ENCODE peak calls at places on chromosome 13, in six cellular contexts. F is CD8-positive, alpha-beta T cell; G is endodermal cell; S is H9; Y is SJSA1; E is breast epithelium. M is an unnamed sample. For H3K4me1, the result is how much of the 10 kb centered on the place peaks cover.

GRCh38 chr13:32940601-32941000 is 75.6 kb upstream of the KL start:
- DNase-seq in F (no peak), G (no peak), S (no peak), Y (peak), E (no peak), M (no peak)

GRCh38 chr13:31044658-31045620 is 112.5 kb downstream of the TEX26 start:
- DNase-seq in F (no peak), G (peak), S (no peak), Y (no peak), E (no peak), M (peak)

GRCh38 chr13:25384747-25385270 is 13.0 kb downstream of the ATP8A2 start:
- DNase-seq in F (no peak), G (no peak), S (no peak), Y (no peak), E (no peak), M (no peak)

GRCh38 chr13:92768592-92768991 is 458.0 kb upstream of the GPC6 start:
- DNase-seq in F (no peak), G (no peak), S (no peak), Y (no peak), E (no peak), M (no peak)

GRCh38 chr13:102901056-102901455 is 55.2 kb downstream of the ERCC5 start:
- DNase-seq in F (no peak), G (no peak), S (no peak), Y (no peak), E (no peak), M (no peak)

GRCh38 chr13:41699759-41700158 is 242.4 kb downstream of the RGCC start:
- DNase-seq in F (no peak), G (no peak), S (no peak), Y (no peak), E (no peak), M (no peak)

GRCh38 chr13:79716191-79716590 is 235.2 kb downstream of the NDFIP2 start:
- DNase-seq in F (no peak), G (no peak), S (no peak), Y (no peak), E (no peak), M (no peak)

GRCh38 chr13:28794370-28794769 is 25.8 kb upstream of the MTUS2 start:
- DNase-seq in F (no peak), G (no peak), S (no peak), Y (no peak), E (no peak), M (no peak)

GRCh38 chr13:43285891-43286602 is 262.7 kb downstream of the DNAJC15 start:
- DNase-seq in F (no peak), G (no peak), S (no peak), Y (no peak), E (no peak), M (no peak)

GRCh38 chr13:30619731-30620130 is 2.0 kb downstream of the USPL1 start:
- DNase-seq in F (no peak), G (no peak), S (no peak), Y (no peak), E (no peak), M (no peak)

GRCh38 chr13:80160110-80160509 is 180.8 kb downstream of the SPRY2 start:
- DNase-seq in F (no peak), G (no peak), S (no peak), Y (no peak), E (no peak), M (no peak)

GRCh38 chr13:111908981-111909380 is 158.0 kb upstream of the SOX1 start:
- DNase-seq in F (peak), G (peak), S (peak), Y (no peak), E (no peak), M (no peak)

GRCh38 chr13:90107658-90108057 is 1239.8 kb upstream of the MIR17HG start:
- DNase-seq in F (no peak), G (no peak), S (no peak), Y (no peak), E (no peak), M (no peak)

GRCh38 chr13:32252812-32253440 is 62.2 kb downstream of the ZAR1L start:
- DNase-seq in F (no peak), G (no peak), S (no peak), Y (no peak), E (no peak), M (no peak)

GRCh38 chr13:30371649-30372265 is 50.5 kb upstream of the UBE2L5 start:
- DNase-seq in F (peak), G (no peak), S (no peak), Y (peak), E (no peak), M (peak)

GRCh38 chr13:50611117-50611781 is 232.2 kb downstream of the DLEU7 start:
- DNase-seq in F (no peak), G (no peak), S (no peak), Y (no peak), E (no peak), M (peak)

GRCh38 chr13:21615427-21615826 is 11.5 kb upstream of the MICU2 start:
- DNase-seq in F (no peak), G (no peak), S (no peak), Y (no peak), E (no peak), M (no peak)

GRCh38 chr13:34361528-34361927 is 543.6 kb downstream of the RFC3 start:
- DNase-seq in F (no peak), G (no peak), S (no peak), Y (no peak), E (no peak), M (no peak)

GRCh38 chr13:41694902-41695301 is 237.6 kb downstream of the RGCC start:
- DNase-seq in F (no peak), G (no peak), S (no peak), Y (peak), E (no peak), M (no peak)

GRCh38 chr13:110912651-110913051 is 2.2 kb downstream of the ANKRD10 start:
- DNase-seq in F (no peak), G (peak), S (no peak), Y (peak), E (no peak), M (no peak)

GRCh38 chr13:73141292-73141771 is 82.5 kb downstream of the KLF5 start:
- DNase-seq in F (no peak), G (no peak), S (no peak), Y (no peak), E (no peak), M (no peak)

GRCh38 chr13:95067303-95067702 is 233.9 kb downstream of the ABCC4 start:
- DNase-seq in F (no peak), G (no peak), S (no peak), Y (no peak), E (no peak), M (no peak)

GRCh38 chr13:101265934-101266333 is 150.4 kb downstream of the NALCN start:
- DNase-seq in F (no peak), G (no peak), S (no peak), Y (no peak), E (no peak), M (no peak)

GRCh38 chr13:106418556-106418955 is 116.9 kb downstream of the EFNB2 start:
- DNase-seq in F (no peak), G (no peak), S (no peak), Y (no peak), E (no peak), M (no peak)

GRCh38 chr13:30804474-30804873 is 69.1 kb downstream of the ALOX5AP start:
- DNase-seq in F (no peak), G (no peak), S (no peak), Y (no peak), E (no peak), M (no peak)

GRCh38 chr13:31950121-31950810 is 81.3 kb upstream of the FRY start:
- DNase-seq in F (no peak), G (no peak), S (no peak), Y (no peak), E (no peak), M (no peak)

GRCh38 chr13:103031332-103031873 is 34.8 kb downstream of the SLC10A2 start:
- DNase-seq in F (no peak), G (no peak), S (no peak), Y (no peak), E (no peak), M (no peak)

GRCh38 chr13:73138967-73139491 is 80.2 kb downstream of the KLF5 start:
- DNase-seq in F (no peak), G (no peak), S (no peak), Y (no peak), E (no peak), M (no peak)

GRCh38 chr13:98858206-98858605 is 105.7 kb upstream of the SLC15A1 start:
- DNase-seq in F (no peak), G (no peak), S (no peak), Y (no peak), E (no peak), M (no peak)
- H3K27ac ChIP-seq in F (no peak), G (no peak), S (no peak), Y (no peak), E (no peak), M (no peak)

GRCh38 chr13:75514080-75515040 is 23.3 kb downstream of the COMMD6 start:
- DNase-seq in F (no peak), G (no peak), S (no peak), Y (no peak), E (no peak), M (no peak)
- H3K4me1 ChIP-seq in F (under half), G (under half), S (under half), Y (under half), E (under half), M (under half)

GRCh38 chr13:39888865-39889810 is 233.7 kb downstream of the COG6 start:
- DNase-seq in F (no peak), G (no peak), S (no peak), Y (no peak), E (no peak), M (no peak)
- H3K27ac ChIP-seq in F (no peak), G (no peak), S (no peak), Y (no peak), E (no peak), M (no peak)

DNA sequence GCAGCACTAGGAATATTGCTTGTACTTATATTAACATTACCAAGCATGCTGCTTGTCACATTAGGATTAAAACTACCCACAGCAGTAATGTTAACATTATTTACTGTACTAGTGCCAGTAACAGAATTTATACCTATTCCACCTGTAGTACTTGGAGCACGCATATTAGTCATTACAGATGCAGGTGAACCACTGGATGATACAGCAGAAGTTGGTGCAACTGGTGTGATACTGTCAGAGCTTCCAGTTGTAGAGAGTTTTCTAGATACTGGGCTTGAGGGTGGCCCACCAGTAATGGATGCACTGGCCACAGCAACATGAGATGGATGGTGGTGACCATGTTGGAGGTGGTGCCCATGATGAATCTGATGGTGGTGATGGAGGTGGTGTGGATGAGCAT is 1.1 kb downstream of the TSC22D1 start:
- DNase-seq in F (no peak), G (no peak), S (no peak), Y (no peak), E (no peak), M (no peak)
- H3K4me1 ChIP-seq in F (under half), G (under half), S (under half), Y (under half), E (under half), M (half or more)

GRCh38 chr13:97307544-97307881 is 85.4 kb downstream of the MBNL2 start:
- DNase-seq in F (no peak), G (no peak), S (no peak), Y (no peak), E (no peak), M (no peak)
- H3K27ac ChIP-seq in F (no peak), G (peak), S (no peak), Y (peak), E (peak), M (no peak)

GRCh38 chr13:71866173-71867091 is 572 bp downstream of the DACH1 start:
- DNase-seq in F (no peak), G (peak), S (peak), Y (no peak), E (peak), M (no peak)
- H3K4me1 ChIP-seq in F (under half), G (under half), S (under half), Y (under half), E (under half), M (under half)

GRCh38 chr13:45339399-45339798 is 1.6 kb downstream of the TPT1 start:
- DNase-seq in F (no peak), G (no peak), S (no peak), Y (no peak), E (no peak), M (no peak)
- H3K27ac ChIP-seq in F (no peak), G (no peak), S (no peak), Y (no peak), E (peak), M (peak)

GRCh38 chr13:27601208-27601607 is 19.1 kb downstream of the LNX2 start:
- DNase-seq in F (no peak), G (no peak), S (no peak), Y (no peak), E (no peak), M (no peak)
- H3K4me1 ChIP-seq in F (under half), G (under half), S (under half), Y (under half), E (under half), M (under half)

GRCh38 chr13:24218320-24218719 is 57.8 kb downstream of the SPATA13 start:
- DNase-seq in F (no peak), G (no peak), S (no peak), Y (no peak), E (no peak), M (no peak)
- H3K27ac ChIP-seq in F (no peak), G (no peak), S (no peak), Y (no peak), E (peak), M (no peak)

GRCh38 chr13:27599845-27600553 is 20.3 kb downstream of the LNX2 start:
- DNase-seq in F (no peak), G (no peak), S (no peak), Y (peak), E (no peak), M (no peak)

GRCh38 chr13:27605099-27605498 is 15.2 kb downstream of the LNX2 start:
- DNase-seq in F (no peak), G (no peak), S (no peak), Y (no peak), E (no peak), M (no peak)

GRCh38 chr13:27599096-27599495 is 21.2 kb downstream of the LNX2 start:
- DNase-seq in F (no peak), G (no peak), S (no peak), Y (no peak), E (no peak), M (no peak)

GRCh38 chr13:27601771-27602170 is 18.6 kb downstream of the LNX2 start:
- DNase-seq in F (no peak), G (no peak), S (no peak), Y (no peak), E (no peak), M (no peak)

GRCh38 chr13:27600712-27601111 is 19.6 kb downstream of the LNX2 start:
- DNase-seq in F (no peak), G (no peak), S (no peak), Y (no peak), E (no peak), M (no peak)
- H3K4me1 ChIP-seq in F (under half), G (under half), S (under half), Y (under half), E (under half), M (under half)